ENCODE peak calls at places on chromosomes 2 and 18, in six cellular contexts. E, Y, F, W, B and R are unnamed samples.

GRCh38 chr2:106885981-106886915 is at the start of gene ST6GAL2:
- DNase-seq in E (no peak), Y (no peak), F (peak; percentile 40), W (peak; percentile 26), B (peak; percentile 42), R (peak; percentile 68)

GRCh38 chr18:62644773-62645172 is 70.6 kb upstream of the PHLPP1 start:
- DNase-seq in E (no peak), Y (no peak), F (no peak), W (no peak), B (no peak), R (no peak)

GRCh38 chr2:105385703-105386540 is 12.9 kb downstream of the FHL2 start:
- DNase-seq in E (no peak), Y (no peak), F (no peak), W (no peak), B (no peak), R (no peak)

GRCh38 chr2:138086556-138086955 is 122.3 kb downstream of the HNMT start:
- DNase-seq in E (no peak), Y (no peak), F (no peak), W (peak; percentile 51), B (no peak), R (no peak)

GRCh38 chr2:239946570-239947311 is 78.4 kb downstream of the NDUFA10 start:
- DNase-seq in E (no peak), Y (no peak), F (no peak), W (no peak), B (peak; percentile 12), R (no peak)

GRCh38 chr2:54613794-54614257 is 109.6 kb upstream of the EML6 start:
- DNase-seq in E (no peak), Y (no peak), F (no peak), W (peak; percentile 61), B (no peak), R (no peak)

GRCh38 chr18:77199707-77200106 is 49.9 kb upstream of the GALR1 start:
- DNase-seq in E (no peak), Y (no peak), F (no peak), W (no peak), B (no peak), R (no peak)

GRCh38 chr2:170271340-170271739 is 93.4 kb downstream of the MYO3B start:
- DNase-seq in E (peak; percentile 16), Y (peak; percentile 72), F (peak; percentile 73), W (no peak), B (no peak), R (no peak)

GRCh38 chr2:4914551-4914950 is 777.6 kb upstream of the SOX11 start:
- DNase-seq in E (no peak), Y (no peak), F (no peak), W (no peak), B (no peak), R (no peak)

GRCh38 chr2:99085400-99085799 is 56.1 kb upstream of the C2orf15 start:
- DNase-seq in E (no peak), Y (peak; percentile 2), F (no peak), W (peak; percentile 30), B (no peak), R (peak; percentile 13)

GRCh38 chr2:231288535-231289078 is 90.2 kb downstream of the ARMC9 start:
- DNase-seq in E (no peak), Y (no peak), F (no peak), W (no peak), B (no peak), R (no peak)

GRCh38 chr2:8954990-8955389 is 48.5 kb downstream of the MBOAT2 start:
- DNase-seq in E (no peak), Y (no peak), F (no peak), W (no peak), B (no peak), R (no peak)

GRCh38 chr18:45920367-45920766 is 46.8 kb downstream of the EPG5 start:
- DNase-seq in E (no peak), Y (peak; percentile 58), F (peak; percentile 65), W (peak; percentile 93), B (peak; percentile 94), R (no peak)

GRCh38 chr18:34738173-34738894 is 28.2 kb downstream of the DTNA start:
- DNase-seq in E (no peak), Y (no peak), F (no peak), W (peak; percentile 11), B (no peak), R (no peak)

GRCh38 chr2:41197781-41198180 is 745.9 kb upstream of the SLC8A1 start:
- DNase-seq in E (no peak), Y (no peak), F (no peak), W (peak; percentile 1), B (no peak), R (no peak)

GRCh38 chr2:127106457-127106997 is 427 bp downstream of the BIN1 start:
- DNase-seq in E (no peak), Y (no peak), F (no peak), W (no peak), B (no peak), R (peak; percentile 49)

GRCh38 chr2:241499146-241499965 is 9.0 kb downstream of the STK25 start:
- DNase-seq in E (peak; percentile 74), Y (peak; percentile 53), F (no peak), W (no peak), B (no peak), R (no peak)

GRCh38 chr2:8119782-8120551 is 561.9 kb upstream of the ID2 start:
- DNase-seq in E (no peak), Y (no peak), F (no peak), W (peak; percentile 64), B (no peak), R (no peak)

GRCh38 chr2:26720322-26721166 is 28.0 kb downstream of the KCNK3 start:
- DNase-seq in E (no peak), Y (peak; percentile 13), F (no peak), W (peak; percentile 97), B (peak; percentile 93), R (no peak)

GRCh38 chr2:217160978-217161973 is 301.4 kb upstream of the TNP1 start:
- DNase-seq in E (no peak), Y (no peak), F (no peak), W (no peak), B (no peak), R (no peak)

GRCh38 chr2:227366861-227367800 is 12.0 kb downstream of the TM4SF20 start:
- DNase-seq in E (no peak), Y (no peak), F (no peak), W (peak; percentile 95), B (no peak), R (no peak)

GRCh38 chr2:69181806-69182427 is 168.9 kb downstream of the ANTXR1 start:
- DNase-seq in E (no peak), Y (no peak), F (no peak), W (no peak), B (no peak), R (no peak)

GRCh38 chr18:45169610-45170009 is 445.7 kb upstream of the SLC14A2 start:
- DNase-seq in E (no peak), Y (no peak), F (no peak), W (peak; percentile 94), B (peak; percentile 50), R (no peak)

GRCh38 chr18:55419132-55419938 is 168.7 kb downstream of the TCF4 start:
- DNase-seq in E (no peak), Y (no peak), F (no peak), W (peak; percentile 54), B (no peak), R (no peak)

GRCh38 chr18:2891526-2892431 is 45.0 kb downstream of the EMILIN2 start:
- DNase-seq in E (no peak), Y (no peak), F (no peak), W (no peak), B (no peak), R (no peak)

GRCh38 chr2:100615886-100616285 is 53.1 kb downstream of the PDCL3 start:
- DNase-seq in E (no peak), Y (no peak), F (no peak), W (no peak), B (no peak), R (no peak)

GRCh38 chr2:95269036-95269680 is 5.1 kb upstream of the PROM2 start:
- DNase-seq in E (no peak), Y (no peak), F (no peak), W (no peak), B (no peak), R (no peak)

GRCh38 chr2:187959821-187960220 is 331.9 kb upstream of the GULP1 start:
- DNase-seq in E (no peak), Y (no peak), F (no peak), W (no peak), B (no peak), R (no peak)

GRCh38 chr2:104866122-104866864 is 12.4 kb downstream of the POU3F3 start:
- DNase-seq in E (no peak), Y (no peak), F (no peak), W (no peak), B (no peak), R (no peak)

GRCh38 chr2:23419171-23420090 is 34.5 kb downstream of the KLHL29 start:
- DNase-seq in E (no peak), Y (no peak), F (no peak), W (no peak), B (no peak), R (no peak)